ENCODE peak calls at places on chromosome X, in six cellular contexts. W, U, Z, R, E and I are unnamed samples.

GRCh38 chrX:8849945-8850344 is 48.8 kb upstream of the FAM9A start:
- DNase-seq in Z (no peak), W (no peak), U (no peak), R (no peak), E (no peak), I (no peak)

GRCh38 chrX:37926700-37927099 is 79.3 kb upstream of the DYNLT3 start:
- DNase-seq in W (no peak), U (peak), E (no peak), R (no peak), Z (no peak), I (no peak)

GRCh38 chrX:45888518-45888917 is 656.7 kb downstream of the ZNF674 start:
- DNase-seq in Z (no peak), R (no peak), E (no peak), W (no peak), U (no peak), I (no peak)

GRCh38 chrX:18927558-18927957 is 56.4 kb downstream of the PHKA2 start:
- DNase-seq in W (no peak), E (no peak), Z (no peak), R (no peak), U (no peak), I (no peak)

GRCh38 chrX:112844250-112844649 is 3.6 kb upstream of the AMOT start:
- DNase-seq in R (no peak), U (no peak), E (no peak), Z (peak), W (no peak), I (no peak)

GRCh38 chrX:96004386-96004785 is 680.3 kb upstream of the DIAPH2 start:
- DNase-seq in E (no peak), W (no peak), R (no peak), Z (no peak), U (no peak), I (no peak)

GRCh38 chrX:133994576-133994975 is 9.2 kb upstream of the GPC3 start:
- DNase-seq in U (no peak), R (no peak), W (no peak), E (no peak), Z (no peak), I (no peak)

GRCh38 chrX:132463411-132463810 is 25.4 kb downstream of the MBNL3 start:
- DNase-seq in Z (peak), E (peak), R (no peak), W (peak), U (no peak), I (peak)

GRCh38 chrX:10022580-10023245 is 55.6 kb downstream of the CLDN34 start:
- DNase-seq in R (no peak), U (no peak), E (no peak), W (no peak), Z (no peak), I (no peak)

GRCh38 chrX:131763674-131764073 is 219.8 kb downstream of the OR13H1 start:
- DNase-seq in E (peak), W (no peak), R (no peak), Z (no peak), U (no peak), I (no peak)

GRCh38 chrX:110563276-110563675 is 204.6 kb downstream of the RTL9 start:
- DNase-seq in E (no peak), W (no peak), R (no peak), Z (no peak), U (peak), I (no peak)

GRCh38 chrX:150364347-150365050 is 1.4 kb downstream of the MAMLD1 start:
- DNase-seq in Z (peak), W (peak), E (no peak), U (no peak), R (peak), I (peak)

GRCh38 chrX:152725409-152725808 is 8.1 kb downstream of the CSAG1 start:
- DNase-seq in U (no peak), E (no peak), W (no peak), R (no peak), Z (no peak), I (no peak)

GRCh38 chrX:134369576-134369975 is 90.4 kb upstream of the HPRT1 start:
- DNase-seq in U (no peak), E (no peak), R (no peak), Z (no peak), W (no peak), I (no peak)